ENCODE peak calls at places on chromosomes 1 and 21, in four cellular contexts. G, E, X and S are unnamed samples.

GRCh38 chr1:159752135-159752580 is 28.6 kb upstream of the DUSP23 start:
- DNase-seq in X (no peak), G (peak), E (peak), S (no peak)

GRCh38 chr1:91564888-91565700 is 64.4 kb downstream of the CDC7 start:
- DNase-seq in X (peak), E (no peak), G (no peak), S (no peak)

GRCh38 chr1:70764747-70765146 is 282.9 kb downstream of the PTGER3 start:
- DNase-seq in X (no peak), G (no peak), E (no peak), S (no peak)

GRCh38 chr1:155130272-155131006 is 2.8 kb downstream of the EFNA1 start:
- DNase-seq in G (no peak), E (no peak), X (no peak), S (no peak)

GRCh38 chr1:114531094-114531493 is 20.1 kb upstream of the TRIM33 start:
- DNase-seq in G (no peak), E (no peak), X (no peak), S (no peak)

GRCh38 chr1:111990026-111990877 is 784 bp upstream of the KCND3 start:
- DNase-seq in E (no peak), X (peak), G (no peak), S (peak)

GRCh38 chr1:4108341-4108740 is 208.3 kb upstream of the C1orf174 start:
- DNase-seq in E (no peak), X (no peak), G (no peak), S (no peak)

GRCh38 chr21:35859677-35860076 is 200.6 kb downstream of the SETD4 start:
- DNase-seq in E (no peak), X (no peak), G (no peak), S (no peak)

GRCh38 chr1:230140221-230141001 is 73.4 kb downstream of the GALNT2 start:
- DNase-seq in X (no peak), E (no peak), G (no peak), S (no peak)

GRCh38 chr1:18293291-18293690 is 185.7 kb downstream of the IGSF21 start:
- DNase-seq in X (no peak), E (no peak), G (no peak), S (no peak)

GRCh38 chr1:92980732-92981647 is 19.7 kb upstream of the DIPK1A start:
- DNase-seq in E (no peak), G (no peak), X (no peak), S (no peak)

GRCh38 chr1:53291574-53291973 is 36.3 kb downstream of the LRP8 start:
- DNase-seq in G (no peak), X (no peak), E (no peak), S (no peak)

GRCh38 chr1:224340711-224341384 is 10.9 kb upstream of the NVL start:
- DNase-seq in G (no peak), E (no peak), X (peak), S (no peak)

GRCh38 chr1:11749203-11749689 is 12.7 kb upstream of the C1orf167 start:
- DNase-seq in G (no peak), E (peak), X (peak), S (peak)

GRCh38 chr1:25037174-25038074 is 107.3 kb upstream of the RUNX3 start:
- DNase-seq in E (peak), X (peak), G (no peak), S (peak)

GRCh38 chr1:46523556-46524443 is 27.6 kb downstream of the KNCN start:
- DNase-seq in X (no peak), E (no peak), G (no peak), S (no peak)

GRCh38 chr1:115073298-115074087 is 15.8 kb downstream of the TSPAN2 start:
- DNase-seq in X (no peak), E (no peak), G (no peak), S (no peak)

GRCh38 chr1:83583351-83584014 is 415.4 kb downstream of the TTLL7 start:
- DNase-seq in X (peak), E (no peak), G (no peak), S (no peak)

GRCh38 chr1:94115900-94116436 is 5.0 kb downstream of the ABCA4 start:
- DNase-seq in G (no peak), X (no peak), E (no peak), S (no peak)

GRCh38 chr1:192577145-192578140 is 1.9 kb downstream of the RGS1 start:
- DNase-seq in G (no peak), X (no peak), E (no peak), S (no peak)

GRCh38 chr1:97186381-97186780 is 464.8 kb downstream of the PTBP2 start:
- DNase-seq in X (peak), E (peak), G (no peak), S (no peak)

GRCh38 chr1:23995431-23995837 is 15.3 kb upstream of the SRSF10 start:
- DNase-seq in G (no peak), X (no peak), E (no peak), S (peak)

GRCh38 chr1:66275083-66275482 is 258.9 kb upstream of the SGIP1 start:
- DNase-seq in G (no peak), E (no peak), X (no peak), S (no peak)

GRCh38 chr1:110619412-110620249 is 13.5 kb upstream of the KCNA2 start:
- DNase-seq in E (peak), G (no peak), X (peak), S (peak)

GRCh38 chr1:104294259-104294658 is 544.6 kb downstream of the AMY1C start:
- DNase-seq in G (no peak), X (no peak), E (no peak), S (no peak)

GRCh38 chr1:63713627-63714481 is 60.0 kb upstream of the ROR1 start:
- DNase-seq in X (peak), E (no peak), G (peak), S (no peak)

GRCh38 chr1:201171063-201172036 is 17.1 kb upstream of the TMEM9 start:
- DNase-seq in G (no peak), E (peak), X (peak), S (peak)
- TF ChIP-seq CTCF in G (peak), E (peak), X (peak), S (peak)

GRCh38 chr1:80218112-80218511 is 1211.6 kb upstream of the ADGRL4 start:
- DNase-seq in G (no peak), X (peak), E (peak), S (peak)
- TF ChIP-seq CTCF in G (peak), X (peak), E (peak), S (peak)

GRCh38 chr1:59150537-59151386 is 146.1 kb upstream of the FGGY start:
- DNase-seq in X (no peak), E (peak), G (peak), S (peak)
- TF ChIP-seq CTCF in X (no peak), E (no peak), G (no peak), S (no peak)

DNA sequence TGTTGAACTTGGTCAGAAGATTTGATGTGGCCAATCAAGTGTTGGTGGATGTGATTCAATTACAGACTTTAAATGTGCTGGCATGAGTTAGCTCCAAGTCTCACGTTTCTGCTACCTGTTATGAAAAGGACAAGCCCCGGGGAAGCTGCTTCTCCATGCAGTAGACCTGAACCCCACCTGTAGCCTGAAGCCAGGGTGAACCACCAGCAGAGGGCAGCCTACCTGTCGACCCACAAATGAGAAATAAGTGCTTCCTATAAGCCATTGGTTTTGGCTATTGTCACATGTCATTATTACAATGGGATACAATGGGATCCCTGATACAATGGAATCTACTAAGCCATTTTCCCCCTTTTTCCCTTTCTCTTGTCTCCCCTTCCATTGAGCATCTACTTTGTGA is 230.2 kb downstream of the PRDM2 start:
- DNase-seq in E (peak), G (no peak), X (peak), S (peak)
- TF ChIP-seq CTCF in E (peak), G (no peak), X (peak), S (peak)

DNA sequence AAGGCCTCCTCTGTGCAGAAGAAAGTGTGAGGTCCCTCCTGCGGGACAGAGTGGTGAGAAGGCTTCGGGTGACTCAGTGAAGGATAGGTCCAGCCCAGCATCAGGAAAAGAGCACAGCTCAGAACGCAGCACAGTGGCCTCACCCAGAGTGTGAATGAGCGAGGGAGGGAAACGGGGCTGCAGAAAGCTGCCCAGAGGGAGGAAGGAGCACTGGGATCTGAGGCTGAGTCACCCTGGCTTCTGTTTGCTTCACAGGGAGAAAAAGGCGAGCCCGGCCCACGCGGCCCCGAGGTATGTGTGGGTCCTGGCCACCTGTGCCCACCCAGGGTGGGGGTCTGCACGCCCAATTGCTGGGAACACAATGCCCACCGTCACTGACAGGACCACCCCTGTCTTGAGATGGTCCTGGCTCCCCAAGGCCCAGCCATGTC is 24.3 kb downstream of the COL6A2 start:
- DNase-seq in X (no peak), E (no peak), G (peak), S (no peak)
- TF ChIP-seq CTCF in X (no peak), E (no peak), G (no peak), S (no peak)

GRCh38 chr1:40153073-40153770 is 8.0 kb upstream of the RLF start:
- DNase-seq in E (peak), X (peak), G (peak), S (peak)
- TF ChIP-seq CTCF in E (peak), X (peak), G (peak), S (peak)

GRCh38 chr1:219834247-219834917 is 94.0 kb downstream of the SLC30A10 start:
- DNase-seq in X (no peak), G (no peak), E (no peak), S (no peak)

GRCh38 chr1:219833214-219833816 is 95.0 kb downstream of the SLC30A10 start:
- DNase-seq in E (no peak), G (no peak), X (no peak), S (no peak)

GRCh38 chr1:219837274-219837993 is 90.9 kb downstream of the SLC30A10 start:
- DNase-seq in G (peak), E (peak), X (peak), S (peak)

GRCh38 chr1:219837994-219838294 is 90.4 kb downstream of the SLC30A10 start:
- DNase-seq in G (no peak), X (no peak), E (no peak), S (no peak)
- TF ChIP-seq CTCF in G (no peak), X (no peak), E (no peak), S (no peak)

DNA sequence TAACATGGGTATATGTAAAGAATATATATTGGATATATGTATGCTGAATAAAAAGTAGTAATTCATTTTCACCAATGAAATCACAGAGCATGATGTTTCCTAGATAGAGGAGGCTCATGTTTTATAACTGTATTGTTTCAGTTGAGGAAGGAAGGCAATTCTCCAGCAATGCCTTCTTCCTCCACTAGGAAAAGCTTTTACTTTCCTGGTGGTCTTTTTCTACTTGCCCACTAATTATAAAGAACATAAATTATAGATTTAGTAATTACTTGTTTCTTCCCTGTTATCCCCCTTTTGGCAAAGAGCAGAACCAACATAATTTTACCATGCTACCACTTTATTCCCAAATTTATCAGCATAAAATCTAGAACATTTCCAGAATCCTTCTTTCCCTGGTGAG is 159.0 kb downstream of the PLA2G4A start:
- DNase-seq in X (no peak), G (no peak), E (no peak), S (no peak)
- TF ChIP-seq CTCF in X (peak), G (peak), E (no peak), S (no peak)